ENCODE peak calls at places on chromosomes 4 and X, in eight cellular contexts. C is SK-N-SH, O is neural progenitor cell, D is MM.1S, X is GM23338, B is PC-3, F is HCT116, I is hepatocyte. J is an unnamed sample.

GRCh38 chr4:65310586-65310985 is 359.7 kb downstream of the EPHA5 start:
- DNase-seq in C (no peak), O (no peak), D (no peak), X (no peak), B (peak), F (no peak), I (no peak), J (no peak)

GRCh38 chr4:78057135-78057599 is at the start of gene FRAS1:
- DNase-seq in C (peak), O (peak), D (no peak), X (peak), B (peak), F (no peak), I (peak), J (peak)

GRCh38 chr4:115090483-115091075 is 22.8 kb downstream of the NDST4 start:
- DNase-seq in C (peak), O (peak), D (peak), X (peak), B (peak), F (peak), I (peak), J (peak)

GRCh38 chrX:20265726-20266681 is 705 bp downstream of the RPS6KA3 start:
- DNase-seq in C (peak), O (peak), D (peak), X (peak), B (peak), F (no peak), I (peak), J (peak)

GRCh38 chr4:8905236-8905772 is 33.7 kb upstream of the HMX1 start:
- DNase-seq in C (peak), O (no peak), D (no peak), X (no peak), B (no peak), F (no peak), I (no peak), J (no peak)

GRCh38 chr4:110998308-110998707 is 375.4 kb upstream of the PITX2 start:
- DNase-seq in C (no peak), O (no peak), D (no peak), X (no peak), B (no peak), F (no peak), I (no peak), J (no peak)

GRCh38 chr4:6783111-6783981 is 819 bp downstream of the KIAA0232 start:
- DNase-seq in C (peak), O (peak), D (peak), X (peak), B (peak), F (peak), I (peak), J (peak)

GRCh38 chr4:74555843-74556242 is 110.9 kb downstream of the AREG start:
- DNase-seq in C (no peak), O (no peak), D (no peak), X (no peak), B (no peak), F (no peak), I (no peak), J (no peak)

GRCh38 chr4:99816611-99817309 is at the start of gene DAPP1:
- DNase-seq in C (no peak), O (no peak), D (peak), X (no peak), B (peak), F (no peak), I (peak), J (peak)

GRCh38 chr4:153634737-153635353 is 49.2 kb upstream of the TLR2 start:
- DNase-seq in C (peak), O (peak), D (peak), X (peak), B (peak), F (no peak), I (peak), J (peak)

GRCh38 chr4:14650127-14650526 is 352.2 kb upstream of the CPEB2 start:
- DNase-seq in C (no peak), O (no peak), D (no peak), X (no peak), B (peak), F (no peak), I (no peak), J (no peak)

GRCh38 chr4:74440356-74440755 is 4.6 kb upstream of the AREG start:
- DNase-seq in C (peak), O (no peak), D (peak), X (no peak), B (no peak), F (no peak), I (no peak), J (peak)

GRCh38 chr4:155999743-156000142 is 46.1 kb upstream of the CTSO start:
- DNase-seq in C (no peak), O (peak), D (no peak), X (peak), B (peak), F (peak), I (peak), J (no peak)

GRCh38 chr4:8675383-8675782 is 82.8 kb downstream of the CPZ start:
- DNase-seq in C (no peak), O (peak), D (peak), X (peak), B (peak), F (no peak), I (peak), J (no peak)

GRCh38 chrX:154462396-154462795 is 4.3 kb downstream of the PLXNA3 start:
- DNase-seq in C (no peak), O (no peak), D (no peak), X (no peak), B (no peak), F (no peak), I (no peak), J (no peak)

GRCh38 chr4:118754890-118755289 is 69.7 kb downstream of the METTL14 start:
- DNase-seq in C (no peak), O (no peak), D (no peak), X (no peak), B (no peak), F (no peak), I (no peak), J (no peak)

GRCh38 chr4:61520688-61521160 is 320.6 kb downstream of the ADGRL3 start:
- DNase-seq in C (no peak), O (no peak), D (no peak), X (peak), B (peak), F (no peak), I (no peak), J (no peak)

GRCh38 chr4:155667538-155668511 is 1.2 kb downstream of the GUCY1A1 start:
- DNase-seq in C (peak), O (peak), D (peak), X (peak), B (peak), F (no peak), I (peak), J (no peak)

GRCh38 chr4:11053601-11054000 is 369.0 kb upstream of the CLNK start:
- DNase-seq in C (no peak), O (no peak), D (no peak), X (no peak), B (no peak), F (no peak), I (no peak), J (no peak)

GRCh38 chr4:59834943-59835342 is 1365.2 kb upstream of the ADGRL3 start:
- DNase-seq in C (no peak), O (no peak), D (no peak), X (no peak), B (no peak), F (no peak), I (no peak), J (no peak)

GRCh38 chr4:8920289-8920965 is 48.8 kb upstream of the HMX1 start:
- DNase-seq in C (no peak), O (no peak), D (no peak), X (no peak), B (no peak), F (no peak), I (peak), J (no peak)

GRCh38 chrX:153922932-153923857 is 2.9 kb downstream of the ARHGAP4 start:
- DNase-seq in C (peak), O (peak), D (no peak), X (peak), B (peak), F (no peak), I (peak), J (no peak)

GRCh38 chr4:160403066-160403465 is 1300.2 kb downstream of the RAPGEF2 start:
- DNase-seq in C (no peak), O (no peak), D (no peak), X (no peak), B (no peak), F (no peak), I (no peak), J (no peak)

GRCh38 chr4:111984169-111984873 is 160.9 kb upstream of the FAM241A start:
- DNase-seq in C (no peak), O (no peak), D (no peak), X (peak), B (no peak), F (no peak), I (no peak), J (no peak)

GRCh38 chrX:110049096-110049495 is 46.2 kb downstream of the TMEM164 start:
- DNase-seq in C (no peak), O (no peak), D (no peak), X (no peak), B (no peak), F (no peak), I (no peak), J (no peak)
- TF ChIP-seq CTCF in C (no peak), O (no peak), D (no peak), X (no peak), B (no peak), F (no peak), I (no peak), J (no peak)

GRCh38 chr4:169811476-169811875 is 53.7 kb upstream of the HPF1 start:
- DNase-seq in C (no peak), O (no peak), D (no peak), X (no peak), B (no peak), F (no peak), I (no peak), J (no peak)
- H3K4me2 ChIP-seq in C (no peak), O (no peak), D (no peak), X (no peak), B (no peak), F (no peak), I (no peak), J (no peak)

GRCh38 chr4:142696334-142697122 is 149.6 kb downstream of the INPP4B start:
- DNase-seq in C (no peak), O (no peak), D (no peak), X (no peak), B (no peak), F (no peak), I (no peak), J (no peak)
- TF ChIP-seq EZH2phosphoT487 in C (no peak), O (no peak), D (no peak), X (no peak), B (no peak), F (no peak), I (no peak), J (no peak)

GRCh38 chr4:183441276-183441675 is 3.2 kb upstream of the CDKN2AIP start:
- DNase-seq in C (no peak), O (no peak), D (no peak), X (no peak), B (peak), F (no peak), I (peak), J (no peak)

GRCh38 chr4:183447646-183448045 is 3.2 kb downstream of the CDKN2AIP start:
- DNase-seq in C (no peak), O (no peak), D (no peak), X (no peak), B (no peak), F (no peak), I (no peak), J (no peak)

GRCh38 chr4:183443609-183444148 is 757 bp upstream of the CDKN2AIP start:
- DNase-seq in C (no peak), O (no peak), D (peak), X (peak), B (peak), F (no peak), I (no peak), J (no peak)

GRCh38 chr4:183444953-183445543 is 612 bp downstream of the CDKN2AIP start:
- DNase-seq in C (peak), O (no peak), D (peak), X (peak), B (peak), F (no peak), I (no peak), J (peak)

DNA sequence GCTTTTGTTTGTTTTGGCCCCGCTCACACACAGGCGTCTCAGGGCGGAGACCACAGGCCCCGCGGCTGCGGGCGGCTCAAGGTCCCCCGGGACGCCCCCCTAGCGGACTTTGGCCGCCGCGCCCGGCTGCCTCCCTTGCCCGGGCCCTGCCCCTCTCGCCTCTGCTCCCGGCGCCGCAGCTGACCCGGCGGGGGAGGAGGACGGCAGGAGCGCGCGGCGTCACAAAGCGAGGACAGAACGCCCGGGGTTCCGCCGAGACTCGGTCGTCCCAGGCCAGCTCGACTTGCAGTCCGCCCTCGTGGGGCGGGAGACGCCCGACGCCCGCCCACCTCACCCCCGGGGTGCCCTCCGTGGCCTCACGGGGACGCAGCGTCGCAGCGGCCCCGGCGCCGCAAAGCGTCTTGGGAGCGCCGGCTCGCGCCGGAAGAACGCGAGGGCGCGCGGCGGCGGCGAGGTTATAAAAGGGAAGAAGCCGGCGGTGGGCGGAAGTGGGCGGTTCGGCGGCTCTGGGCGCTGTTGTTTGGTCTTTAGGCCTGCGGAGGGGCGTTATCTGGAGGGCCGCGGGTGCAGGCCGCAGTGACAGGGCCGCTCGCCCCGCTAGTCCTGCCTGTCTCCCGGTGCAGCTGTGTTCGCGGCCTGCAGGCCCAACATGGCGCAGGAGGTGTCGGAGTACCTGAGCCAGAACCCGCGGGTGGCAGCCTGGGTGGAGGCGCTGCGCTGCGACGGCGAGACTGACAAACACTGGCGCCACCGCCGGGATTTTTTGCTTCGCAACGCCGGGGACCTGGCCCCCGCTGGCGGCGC is at the start of gene CDKN2AIP:
- DNase-seq in C (peak), O (peak), D (peak), X (peak), B (peak), F (peak), I (peak), J (peak)
- TF ChIP-seq CTCF in C (peak), O (peak), D (no peak), X (peak), B (no peak), F (no peak), I (no peak), J (peak)

GRCh38 chr4:71004281-71004851 is 10.9 kb downstream of the DCK start:
- DNase-seq in C (no peak), O (peak), D (peak), X (peak), B (no peak), F (no peak), I (no peak), J (peak)
- H3K4me2 ChIP-seq in C (no peak), O (peak), D (peak), X (peak), B (no peak), F (no peak), I (no peak), J (peak)

J was measured in OCI-LY7.